ENCODE peak calls at places on chromosomes 6 and 20, in ten cellular contexts. Q, Z, Y, F, L, N, H, D, C and J are unnamed samples.

GRCh38 chr6:39393075-39393474 is 70.6 kb upstream of the KCNK16 start:
- DNase-seq in C (no peak), Q (no peak), Y (no peak), F (no peak), L (no peak), H (no peak), Z (no peak), D (no peak), N (no peak), J (no peak)

GRCh38 chr6:8006208-8006607 is 58.0 kb downstream of the BLOC1S5 start:
- DNase-seq in Q (no peak), D (peak), H (peak), F (no peak), L (no peak), N (no peak), Z (no peak), C (peak), Y (no peak), J (no peak)

GRCh38 chr6:157885211-157885788 is 62.3 kb downstream of the SNX9 start:
- DNase-seq in H (no peak), N (peak), L (no peak), D (no peak), Y (no peak), Q (no peak), C (no peak), Z (no peak), F (no peak), J (no peak)

GRCh38 chr6:30344868-30345671 is at the start of gene RPP21:
- DNase-seq in D (peak), H (peak), C (peak), N (peak), Y (peak), Q (peak), F (no peak), L (peak), Z (peak), J (no peak)

GRCh38 chr6:139291813-139292619 is at the start of gene TXLNB:
- DNase-seq in F (peak), D (peak), Q (peak), L (peak), Z (no peak), H (peak), C (peak), Y (peak), N (peak), J (no peak)

GRCh38 chr6:83884523-83884922 is 25.0 kb downstream of the CYB5R4 start:
- DNase-seq in C (peak), H (peak), N (no peak), Y (no peak), Z (no peak), L (no peak), Q (no peak), D (no peak), F (no peak), J (peak)

GRCh38 chr6:168037242-168037641 is 39.8 kb downstream of the KIF25 start:
- DNase-seq in F (no peak), Q (no peak), D (no peak), H (no peak), Y (no peak), C (no peak), Z (no peak), N (no peak), L (no peak), J (no peak)

GRCh38 chr6:18388942-18389341 is 1.8 kb downstream of the RNF144B start:
- DNase-seq in Z (no peak), H (peak), Q (no peak), D (no peak), F (peak), Y (no peak), L (no peak), C (peak), N (no peak), J (no peak)

GRCh38 chr20:46631212-46631869 is 19.9 kb downstream of the SLC13A3 start:
- DNase-seq in Y (no peak), D (peak), C (peak), Q (no peak), F (no peak), N (no peak), Z (no peak), H (no peak), L (no peak), J (no peak)

GRCh38 chr6:78781001-78781400 is 86.3 kb upstream of the IRAK1BP1 start:
- DNase-seq in Q (no peak), N (no peak), D (no peak), Z (no peak), H (no peak), F (no peak), Y (no peak), L (no peak), C (no peak), J (no peak)

GRCh38 chr6:111984081-111984480 is 69.8 kb upstream of the CCN6 start:
- DNase-seq in L (no peak), H (no peak), C (no peak), F (no peak), D (no peak), Z (no peak), N (no peak), Q (no peak), Y (no peak), J (no peak)

GRCh38 chr6:1524040-1524480 is 85.7 kb upstream of the FOXC1 start:
- DNase-seq in F (no peak), D (peak), Q (peak), Y (no peak), Z (no peak), L (no peak), C (peak), H (no peak), N (peak), J (no peak)

GRCh38 chr20:10216146-10216741 is 2.4 kb upstream of the SNAP25 start:
- DNase-seq in D (no peak), Y (no peak), C (peak), L (no peak), Z (no peak), F (no peak), N (no peak), H (peak), Q (no peak), J (no peak)

GRCh38 chr6:150201791-150202329 is 59.0 kb downstream of the PPP1R14C start:
- DNase-seq in Q (no peak), F (no peak), N (no peak), H (no peak), Y (no peak), C (no peak), Z (no peak), D (no peak), L (no peak), J (no peak)

GRCh38 chr6:54451516-54451915 is 143.3 kb downstream of the TINAG start:
- DNase-seq in F (no peak), H (no peak), N (no peak), Q (no peak), Y (no peak), D (no peak), L (no peak), Z (no peak), C (no peak), J (no peak)

GRCh38 chr20:51184289-51184688 is 161.4 kb upstream of the KCNG1 start:
- DNase-seq in N (no peak), H (peak), Q (no peak), L (no peak), Z (no peak), F (no peak), D (no peak), Y (no peak), C (no peak), J (no peak)

GRCh38 chr20:23754731-23755130 is 4.0 kb upstream of the CST1 start:
- DNase-seq in C (no peak), Q (no peak), F (no peak), N (no peak), H (no peak), D (no peak), L (no peak), Z (no peak), Y (no peak), J (peak)

GRCh38 chr6:38153511-38153910 is 334.0 kb downstream of the ZFAND3 start:
- DNase-seq in L (no peak), H (no peak), C (no peak), N (no peak), Z (no peak), F (no peak), Y (no peak), D (no peak), Q (no peak), J (no peak)

GRCh38 chr20:62653951-62654685 is 11.8 kb downstream of the SLCO4A1 start:
- DNase-seq in H (no peak), D (no peak), Q (no peak), Z (peak), Y (no peak), L (no peak), F (no peak), C (no peak), N (no peak), J (no peak)

GRCh38 chr6:14729186-14729871 is 516.5 kb upstream of the JARID2 start:
- DNase-seq in L (no peak), Y (no peak), Z (no peak), H (no peak), Q (no peak), F (no peak), N (no peak), C (no peak), D (no peak), J (no peak)

GRCh38 chr20:47311967-47312681 is 44.4 kb downstream of the ZMYND8 start:
- DNase-seq in L (no peak), Q (no peak), N (no peak), D (no peak), Y (no peak), C (no peak), Z (no peak), H (no peak), F (no peak), J (no peak)

DNA sequence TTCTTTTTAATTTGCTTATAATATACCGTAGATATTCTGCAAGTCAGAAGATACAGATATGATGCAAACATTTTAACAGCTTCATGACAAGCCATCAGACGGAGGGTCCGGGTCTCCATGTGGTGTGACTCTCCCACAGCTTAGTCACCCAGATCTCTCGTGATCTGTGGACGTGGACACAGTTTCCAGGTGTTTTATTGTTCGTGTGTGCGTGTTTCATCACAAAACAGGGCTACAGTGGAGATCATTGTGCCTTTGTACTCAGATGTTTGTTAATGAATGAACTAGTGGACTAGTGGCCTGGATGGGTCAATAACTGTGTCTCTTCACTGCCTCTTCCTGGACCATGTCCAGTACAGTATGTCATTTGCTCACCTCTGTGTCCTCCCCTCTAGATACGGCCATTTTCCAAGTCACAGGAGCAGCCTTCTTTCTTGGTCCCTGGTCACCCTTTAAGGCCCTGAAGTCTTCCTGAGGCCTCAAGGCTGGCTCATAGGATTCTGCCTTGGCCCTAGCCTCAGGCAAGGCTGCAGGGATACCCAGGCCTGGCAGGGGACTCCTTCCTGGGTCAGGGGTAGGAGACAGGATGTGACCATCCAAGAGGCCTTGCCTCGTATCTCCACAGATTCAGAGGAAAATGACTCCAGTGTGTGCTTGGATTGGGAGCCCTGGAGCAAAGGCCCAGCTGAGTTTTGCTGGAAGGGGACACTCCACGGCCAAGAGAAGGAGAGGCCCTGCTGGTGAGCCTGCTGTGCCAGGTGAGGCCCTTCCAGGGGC is 4.6 kb downstream of the ADIG start:
- DNase-seq in Z (no peak), D (no peak), H (no peak), N (no peak), Q (no peak), F (no peak), L (no peak), Y (no peak), C (no peak), J (no peak)
- TF ChIP-seq CTCF in Z (no peak), D (no peak), H (no peak), N (no peak), Q (no peak), F (no peak), L (no peak), Y (no peak), C (no peak), J (no peak)

GRCh38 chr6:21801786-21802610 is 208.4 kb downstream of the SOX4 start:
- DNase-seq in L (no peak), Y (no peak), H (no peak), N (no peak), C (no peak), D (no peak), Q (no peak), F (no peak), Z (no peak), J (no peak)
- H3K4me3 ChIP-seq in L (no peak), Y (no peak), H (no peak), N (no peak), C (no peak), D (no peak), Q (no peak), F (no peak), Z (no peak), J (no peak)

DNA sequence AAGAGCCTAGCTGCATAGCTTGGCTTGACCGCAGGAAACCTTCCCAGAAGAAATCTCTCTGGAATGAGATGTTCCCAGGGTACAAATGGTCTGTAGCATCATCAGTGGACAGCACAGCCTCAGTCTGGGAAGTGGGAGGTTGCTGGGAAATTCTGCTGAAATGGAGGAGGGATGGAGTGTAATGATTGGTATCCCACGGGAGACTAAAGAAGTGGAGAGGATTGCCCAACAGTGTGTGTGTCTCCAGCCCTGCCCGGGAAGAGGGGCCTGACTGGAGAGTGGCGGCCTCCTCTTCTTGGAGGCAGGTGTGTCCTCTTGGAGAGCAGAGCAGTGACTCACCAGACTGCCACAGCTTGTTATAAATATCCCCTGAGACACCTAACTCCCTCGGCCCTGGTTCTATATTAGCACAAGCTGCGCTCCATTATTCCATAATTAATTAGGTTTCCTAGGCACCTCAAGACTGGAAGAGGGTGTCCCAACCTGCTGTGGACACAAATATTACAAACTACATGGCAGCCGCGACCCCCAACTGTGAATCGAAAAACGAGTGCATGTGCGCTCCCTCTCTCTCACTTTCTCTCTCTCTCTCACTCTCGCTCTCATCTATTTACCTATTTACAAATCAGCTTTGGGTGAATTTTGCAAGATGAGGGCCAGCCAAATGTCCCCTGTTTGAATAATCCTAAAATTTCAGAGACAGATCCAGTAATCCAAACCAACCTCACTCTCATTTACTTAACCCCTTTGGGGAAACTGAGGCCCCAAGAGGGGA is 68.8 kb downstream of the FGD2 start:
- DNase-seq in N (no peak), H (no peak), F (no peak), L (peak), Q (peak), C (no peak), Y (peak), Z (no peak), D (no peak), J (no peak)
- TF ChIP-seq CTCF in N (no peak), H (no peak), F (no peak), L (no peak), Q (no peak), C (no peak), Y (no peak), Z (no peak), D (no peak), J (no peak)

GRCh38 chr6:41636803-41637178 is 1.5 kb upstream of the MDFI start:
- DNase-seq in F (no peak), Z (peak), Q (no peak), L (no peak), Y (no peak), H (no peak), D (peak), C (no peak), N (no peak), J (no peak)

GRCh38 chr6:41638002-41638800 is at the start of gene MDFI:
- DNase-seq in Z (no peak), H (no peak), Y (no peak), N (no peak), F (no peak), C (no peak), L (no peak), Q (no peak), D (no peak), J (no peak)

GRCh38 chr6:41638801-41639555 is 710 bp downstream of the MDFI start:
- DNase-seq in L (no peak), Z (no peak), Y (no peak), H (peak), N (no peak), D (no peak), C (no peak), Q (no peak), F (no peak), J (no peak)

GRCh38 chr6:41635365-41635764 is 2.9 kb upstream of the MDFI start:
- DNase-seq in L (no peak), Z (no peak), Q (no peak), D (no peak), C (no peak), F (no peak), N (no peak), Y (no peak), H (no peak), J (no peak)

GRCh38 chr6:41637179-41638001 is 878 bp upstream of the MDFI start:
- DNase-seq in N (no peak), Q (no peak), F (no peak), L (no peak), Y (no peak), C (no peak), D (no peak), Z (no peak), H (no peak), J (no peak)
- H3K4me3 ChIP-seq in N (peak), Q (peak), F (no peak), L (peak), Y (peak), C (no peak), D (no peak), Z (peak), H (peak), J (no peak)

GRCh38 chr6:105522626-105523322 is 119.9 kb upstream of the PREP start:
- DNase-seq in Y (no peak), D (no peak), Q (no peak), C (peak), F (peak), Z (no peak), H (no peak), L (no peak), N (no peak), J (no peak)

GRCh38 chr6:105515054-105515453 is 112.2 kb upstream of the PREP start:
- DNase-seq in Z (no peak), F (no peak), D (no peak), L (no peak), Y (no peak), H (no peak), C (no peak), N (no peak), Q (no peak), J (no peak)

GRCh38 chr6:105514306-105514705 is 111.4 kb upstream of the PREP start:
- DNase-seq in Z (no peak), D (peak), H (no peak), L (peak), Y (no peak), N (no peak), F (no peak), Q (no peak), C (no peak), J (no peak)

DNA sequence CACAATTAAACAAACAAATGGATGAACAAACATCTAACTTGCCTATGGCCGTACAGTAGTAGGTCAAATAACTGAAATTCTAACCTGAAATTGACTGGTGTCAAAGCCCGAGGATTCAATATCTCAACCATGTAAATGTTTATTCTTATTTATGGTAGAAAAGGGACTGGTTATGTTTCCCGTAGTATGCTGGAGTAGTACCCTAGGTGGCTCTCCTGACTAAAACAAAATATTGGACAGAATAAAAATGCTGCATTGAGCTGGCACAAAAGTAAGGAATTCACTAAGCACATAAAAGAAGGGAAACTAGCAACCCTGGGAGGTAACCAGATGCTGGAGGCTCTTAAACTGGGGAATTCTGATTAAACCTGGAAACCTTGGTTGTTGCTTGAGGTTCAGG is 117.1 kb upstream of the PREP start:
- DNase-seq in L (no peak), F (no peak), N (no peak), Q (no peak), D (no peak), Y (no peak), C (peak), Z (no peak), H (peak), J (no peak)
- TF ChIP-seq CTCF in L (no peak), F (no peak), N (no peak), Q (no peak), D (no peak), Y (no peak), C (no peak), Z (no peak), H (no peak), J (no peak)

GRCh38 chr6:33202799-33203198 is 1.7 kb upstream of the HSD17B8 start:
- DNase-seq in Y (peak), C (no peak), Z (no peak), L (no peak), F (no peak), N (no peak), H (no peak), D (no peak), Q (no peak), J (no peak)

GRCh38 chr6:33203443-33204164 is 851 bp upstream of the HSD17B8 start:
- DNase-seq in Q (no peak), H (no peak), C (no peak), F (no peak), D (no peak), Y (peak), L (no peak), N (no peak), Z (no peak), J (no peak)

GRCh38 chr6:33201147-33201545 is 479 bp downstream of the SLC39A7 start:
- DNase-seq in N (no peak), L (no peak), H (no peak), Z (peak), Y (no peak), C (no peak), D (peak), Q (no peak), F (no peak), J (no peak)

GRCh38 chr6:33200234-33201146 is at the start of the genes RXRB and SLC39A7:
- DNase-seq in N (peak), C (peak), Z (peak), H (peak), L (peak), Q (peak), F (peak), D (peak), Y (peak), J (peak)

GRCh38 chr6:33201935-33202334 is 1.3 kb downstream of the SLC39A7 start:
- DNase-seq in C (no peak), Z (no peak), N (no peak), Y (peak), H (no peak), F (no peak), D (no peak), L (no peak), Q (no peak), J (no peak)
- H3K4me3 ChIP-seq in C (peak), Z (peak), N (peak), Y (peak), H (peak), F (peak), D (no peak), L (peak), Q (peak), J (peak)

DNA sequence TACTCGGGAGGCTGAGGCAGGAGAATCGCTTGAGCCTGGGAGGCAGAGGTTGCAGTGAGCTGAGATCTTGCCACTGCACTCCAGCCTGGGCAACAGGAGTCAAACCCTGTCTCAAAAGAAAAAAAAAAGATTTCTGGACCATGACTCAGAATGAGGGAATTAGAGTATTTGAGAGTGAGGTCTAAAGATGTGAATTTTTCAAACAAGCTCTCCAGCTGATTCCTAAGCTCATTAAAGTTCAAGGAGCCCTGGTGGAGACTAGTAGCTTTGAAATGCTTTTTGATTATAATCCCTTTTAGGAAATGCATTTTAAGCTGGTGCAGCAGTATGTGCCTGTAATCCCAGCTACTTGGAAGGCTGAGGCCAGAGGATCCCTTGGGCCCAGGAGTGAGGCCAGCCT is 21.8 kb upstream of the SRF start:
- DNase-seq in Z (no peak), D (no peak), N (no peak), L (no peak), Q (no peak), H (no peak), C (no peak), Y (no peak), F (no peak), J (no peak)
- TF ChIP-seq CTCF in Z (no peak), D (no peak), N (no peak), L (no peak), Q (no peak), H (no peak), C (no peak), Y (no peak), F (no peak), J (no peak)

GRCh38 chr6:26556263-26557070 is 18.3 kb downstream of the HMGN4 start:
- DNase-seq in H (no peak), L (peak), D (peak), N (peak), F (peak), Z (no peak), Y (peak), C (peak), Q (peak), J (peak)
- H3K4me3 ChIP-seq in H (peak), L (no peak), D (no peak), N (no peak), F (peak), Z (no peak), Y (no peak), C (no peak), Q (no peak), J (peak)